ENCODE peak calls at places on chromosomes 13 and 19, in four cellular contexts. M, W, Y and V are unnamed samples.

GRCh38 chr19:41298327-41298964 is 11.5 kb upstream of the CCDC97 start:
- DNase-seq in W (peak; percentile 71), Y (no peak), M (no peak), V (peak; percentile 26)

GRCh38 chr13:92365904-92366303 is 860.7 kb upstream of the GPC6 start:
- DNase-seq in Y (no peak), W (no peak), M (no peak), V (no peak)

GRCh38 chr19:11375143-11375948 is 880 bp downstream of the SWSAP1 start:
- DNase-seq in W (peak; percentile 67), M (no peak), Y (no peak), V (no peak)

GRCh38 chr13:25468330-25469178 is 96.8 kb downstream of the ATP8A2 start:
- DNase-seq in Y (peak; percentile 69), M (no peak), W (no peak), V (peak; percentile 81)

GRCh38 chr19:10193666-10194499 is 870 bp downstream of the DNMT1 start:
- DNase-seq in M (peak; percentile 43), Y (peak; percentile 3), W (no peak), V (no peak)

GRCh38 chr13:28538932-28539331 is 44.0 kb upstream of the FLT1 start:
- DNase-seq in W (no peak), Y (no peak), M (no peak), V (no peak)

GRCh38 chr13:31282741-31283455 is 83.1 kb downstream of the B3GLCT start:
- DNase-seq in W (no peak), M (no peak), Y (no peak), V (no peak)

GRCh38 chr19:1613808-1614570 is 8.7 kb upstream of the UQCR11 start:
- DNase-seq in W (no peak), M (no peak), Y (no peak), V (no peak)

GRCh38 chr19:58451358-58452101 is at the start of gene ZNF324B:
- DNase-seq in M (peak; percentile 93), Y (peak; percentile 96), W (peak; percentile 93), V (peak; percentile 97)

GRCh38 chr19:42216653-42217521 is 590 bp downstream of the DEDD2 start:
- DNase-seq in Y (no peak), M (no peak), W (no peak), V (peak; percentile 70)

GRCh38 chr19:46372901-46373572 is 26.1 kb downstream of the PPP5C start:
- DNase-seq in M (no peak), Y (peak; percentile 84), W (no peak), V (no peak)

GRCh38 chr13:54676526-54677113 is 1648.0 kb downstream of the OLFM4 start:
- DNase-seq in W (no peak), Y (no peak), M (no peak), V (no peak)

GRCh38 chr19:1882089-1882785 is 3.1 kb downstream of the ABHD17A start:
- DNase-seq in W (peak; percentile 92), Y (no peak), M (peak; percentile 56), V (no peak)

GRCh38 chr19:18893573-18894253 is 2.2 kb downstream of the CERS1 start:
- DNase-seq in Y (no peak), W (no peak), M (no peak), V (no peak)

GRCh38 chr13:29801737-29802305 is 48.6 kb downstream of the UBL3 start:
- DNase-seq in Y (no peak), M (no peak), W (no peak), V (no peak)

GRCh38 chr19:39031368-39032163 is 783 bp downstream of the FBXO27 start:
- DNase-seq in M (peak; percentile 76), W (peak; percentile 72), Y (peak; percentile 100), V (peak; percentile 85)